ENCODE peak calls at places on chromosomes 3 and 15, in eight cellular contexts. H is cardiac muscle cell, J is heart right ventricle, G is endothelial cell of umbilical vein, W is tibial nerve, P is stomach, Y is SK-N-SH, R is H9. F is an unnamed sample.

GRCh38 chr3:111128884-111129283 is 57.3 kb downstream of the NECTIN3 start:
- DNase-seq in J (no peak), W (no peak), G (no peak), R (no peak), H (no peak), Y (no peak), P (no peak), F (no peak)

GRCh38 chr15:25504307-25504706 is 65.5 kb upstream of the UBE3A start:
- DNase-seq in Y (no peak), J (no peak), R (no peak), G (no peak), H (peak; percentile 2), W (no peak), P (no peak), F (no peak)

GRCh38 chr3:42032693-42033349 is 58.3 kb upstream of the TRAK1 start:
- DNase-seq in P (peak; percentile 45), R (no peak), G (peak; percentile 66), J (peak; percentile 39), H (peak; percentile 98), Y (peak; percentile 62), W (peak; percentile 74), F (peak; percentile 91)

GRCh38 chr3:86930831-86931230 is 60.1 kb downstream of the VGLL3 start:
- DNase-seq in J (no peak), R (no peak), H (no peak), W (no peak), G (no peak), P (no peak), Y (no peak), F (no peak)

GRCh38 chr15:65374831-65375401 is 2.9 kb downstream of the IGDCC3 start:
- DNase-seq in R (peak; percentile 24), G (no peak), Y (no peak), W (no peak), P (no peak), H (no peak), J (no peak), F (no peak)

GRCh38 chr3:42498791-42499477 is 3.5 kb upstream of the VIPR1 start:
- DNase-seq in H (no peak), G (no peak), R (peak; percentile 24), J (no peak), P (peak; percentile 22), W (no peak), Y (no peak), F (peak; percentile 44)

GRCh38 chr3:51706788-51707731 is at the start of gene GRM2:
- DNase-seq in W (no peak), R (peak; percentile 95), J (peak; percentile 79), P (peak; percentile 80), H (peak; percentile 92), Y (peak; percentile 97), G (peak; percentile 66), F (peak; percentile 63)

GRCh38 chr15:96234109-96234892 is 96.2 kb upstream of the NR2F2 start:
- DNase-seq in W (no peak), J (no peak), P (no peak), G (no peak), R (no peak), H (peak; percentile 47), Y (peak; percentile 17), F (no peak)

GRCh38 chr3:10399634-10400033 is 78.7 kb upstream of the SEC13 start:
- DNase-seq in H (no peak), W (no peak), Y (no peak), P (no peak), R (no peak), J (no peak), G (no peak), F (no peak)
- H3K27me3 ChIP-seq in H (no peaks in the 10 kb centered on the region), W (no peaks in the 10 kb centered on the region), Y (peaks cover 4% of the 10 kb centered on the region), P (no peaks in the 10 kb centered on the region), R (no peaks in the 10 kb centered on the region), J (no peaks in the 10 kb centered on the region), G (no peaks in the 10 kb centered on the region), F (no peaks in the 10 kb centered on the region)

GRCh38 chr15:28105224-28105791 is 6.2 kb upstream of the OCA2 start:
- DNase-seq in G (no peak), H (no peak), R (peak; percentile 17), Y (no peak), W (no peak), J (no peak), P (no peak), F (no peak)

GRCh38 chr15:28104326-28104725 is 5.2 kb upstream of the OCA2 start:
- DNase-seq in W (no peak), H (no peak), J (no peak), P (no peak), R (peak; percentile 47), G (no peak), Y (no peak), F (no peak)

GRCh38 chr15:28101983-28102441 is 2.9 kb upstream of the OCA2 start:
- DNase-seq in Y (no peak), W (no peak), H (no peak), R (peak; percentile 26), P (no peak), J (no peak), G (no peak), F (no peak)

GRCh38 chr15:28103402-28103801 is 4.3 kb upstream of the OCA2 start:
- DNase-seq in P (no peak), W (no peak), R (peak; percentile 8), G (no peak), Y (no peak), H (no peak), J (no peak), F (no peak)

DNA sequence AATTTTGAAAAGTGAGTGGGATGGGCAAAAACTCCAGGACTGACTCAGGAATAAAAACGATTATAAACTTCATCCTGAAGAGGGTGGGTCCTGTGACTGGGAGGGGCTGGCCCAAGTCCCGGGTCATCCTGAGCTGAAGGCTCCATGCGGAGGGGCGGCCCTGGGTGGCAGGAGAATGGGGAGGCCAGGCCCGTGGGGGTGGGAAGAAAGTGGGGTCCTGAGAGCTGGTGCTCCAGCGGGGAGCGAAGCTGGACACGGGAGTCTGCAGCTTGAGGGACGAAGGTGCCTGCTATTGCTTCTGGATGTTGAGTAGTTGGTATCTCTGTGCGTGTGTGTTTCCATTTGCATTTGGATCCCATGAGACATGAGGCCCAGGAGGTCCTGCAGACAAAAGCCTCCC is 4.7 kb upstream of the OCA2 start:
- DNase-seq in G (no peak), H (no peak), P (no peak), R (no peak), Y (no peak), W (no peak), J (no peak), F (no peak)
- H3K27me3 ChIP-seq in G (peaks cover 21% of the 10 kb centered on the region), H (peaks cover 57% of the 10 kb centered on the region), P (peaks cover 87% of the 10 kb centered on the region), R (peaks cover 37% of the 10 kb centered on the region), Y (peaks cover 13% of the 10 kb centered on the region), W (no peaks in the 10 kb centered on the region), J (peaks cover 54% of the 10 kb centered on the region), F (no peaks in the 10 kb centered on the region)

GRCh38 chr15:36571301-36571700 is 8.1 kb upstream of the CDIN1 start:
- DNase-seq in H (no peak), J (no peak), R (no peak), P (no peak), W (no peak), G (no peak), Y (no peak), F (no peak)

GRCh38 chr15:36567445-36567844 is 12.0 kb upstream of the CDIN1 start:
- DNase-seq in J (no peak), R (no peak), W (no peak), P (no peak), G (no peak), Y (no peak), H (no peak), F (no peak)
- H3K27me3 ChIP-seq in J (no peaks in the 10 kb centered on the region), R (no peaks in the 10 kb centered on the region), W (no peaks in the 10 kb centered on the region), P (no peaks in the 10 kb centered on the region), G (peaks cover 12% of the 10 kb centered on the region), Y (no peaks in the 10 kb centered on the region), H (no peaks in the 10 kb centered on the region), F (no peaks in the 10 kb centered on the region)

GRCh38 chr15:98326804-98327203 is 321.5 kb upstream of the IGF1R start:
- DNase-seq in J (no peak), R (no peak), P (no peak), Y (no peak), H (no peak), G (no peak), W (no peak), F (no peak)

GRCh38 chr15:98333206-98333605 is 315.1 kb upstream of the IGF1R start:
- DNase-seq in W (no peak), J (no peak), P (no peak), H (no peak), R (no peak), G (no peak), Y (no peak), F (no peak)

GRCh38 chr15:98330258-98330657 is 318.1 kb upstream of the IGF1R start:
- DNase-seq in H (no peak), Y (no peak), W (no peak), R (no peak), P (no peak), G (no peak), J (no peak), F (peak; percentile 11)

GRCh38 chr15:98331676-98332075 is 316.7 kb upstream of the IGF1R start:
- DNase-seq in H (no peak), Y (no peak), P (no peak), R (no peak), J (no peak), W (no peak), G (no peak), F (no peak)

GRCh38 chr15:98330692-98331435 is 317.5 kb upstream of the IGF1R start:
- DNase-seq in G (no peak), H (no peak), Y (no peak), J (no peak), P (no peak), R (no peak), W (no peak), F (peak; percentile 52)
- H3K27me3 ChIP-seq in G (no peaks in the 10 kb centered on the region), H (no peaks in the 10 kb centered on the region), Y (peaks cover 17% of the 10 kb centered on the region), J (peaks cover 28% of the 10 kb centered on the region), P (peaks cover 3% of the 10 kb centered on the region), R (no peaks in the 10 kb centered on the region), W (no peaks in the 10 kb centered on the region), F (no peaks in the 10 kb centered on the region)

DNA sequence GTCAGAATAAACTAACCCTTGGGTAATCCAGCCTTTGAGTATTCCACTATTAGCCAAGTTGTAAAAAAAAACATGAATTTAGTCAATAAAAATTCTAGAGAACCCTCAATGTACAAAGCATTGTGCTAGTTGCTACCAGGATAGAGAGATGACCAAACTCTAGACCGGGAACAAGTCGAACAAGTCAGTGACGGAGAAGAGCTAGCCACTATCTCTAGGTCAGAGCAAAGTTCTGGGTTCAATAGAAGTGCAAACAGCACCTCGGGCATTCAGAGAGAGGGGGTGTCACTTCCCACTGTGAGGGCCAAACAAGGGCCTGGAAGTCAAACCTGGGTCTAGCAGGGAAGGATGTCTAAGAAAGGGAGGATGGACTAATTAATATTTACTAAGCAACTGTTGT is 2.3 kb upstream of the ADCY5 start:
- DNase-seq in P (no peak), J (no peak), H (no peak), Y (no peak), R (no peak), G (no peak), W (no peak), F (no peak)
- H3K27me3 ChIP-seq in P (peaks cover 73% of the 10 kb centered on the region), J (peaks cover 30% of the 10 kb centered on the region), H (peaks cover 18% of the 10 kb centered on the region), Y (peaks cover 37% of the 10 kb centered on the region), R (peaks cover 9% of the 10 kb centered on the region), G (peaks cover 43% of the 10 kb centered on the region), W (no peaks in the 10 kb centered on the region), F (no peaks in the 10 kb centered on the region)

GRCh38 chr15:46618984-46619383 is 984.2 kb downstream of the SQOR start:
- DNase-seq in J (no peak), H (no peak), P (no peak), R (no peak), G (no peak), W (no peak), Y (no peak), F (no peak)
- H3K27me3 ChIP-seq in J (no peaks in the 10 kb centered on the region), H (no peaks in the 10 kb centered on the region), P (no peaks in the 10 kb centered on the region), R (no peaks in the 10 kb centered on the region), G (no peaks in the 10 kb centered on the region), W (no peaks in the 10 kb centered on the region), Y (no peaks in the 10 kb centered on the region), F (no peaks in the 10 kb centered on the region)

F was measured in right atrium auricular region.